ENCODE peak calls at places on chromosomes 4 and X, in six cellular contexts. N is stimulated activated CD8-positive, alpha-beta memory T cell treated with anti-CD3 and anti-CD28 coated beads, Interleukin-12 subunit alpha, Interleukin-12 subunit beta, amount 100 ng/mL, for 1 hour; I is NCI-H748 treated with DMSO at 0.1 percent for 48 hours; W is activated CD4-positive, alpha-beta T cell treated with anti-CD3 and anti-CD28 coated beads, Interleukin-2, amount 10 ng/mL, durations not matched to agents 24 days and 14 days; S is lung microvascular endothelial cell; J is substantia nigra. Q is an unnamed sample.

GRCh38 chrX:40473460-40474204 is 107.1 kb upstream of the ATP6AP2 start:
- DNase-seq in J (no peak), I (no peak), S (no peak), N (no peak), W (no peak), Q (no peak)

GRCh38 chr4:73311428-73311827 is 52.8 kb upstream of the ANKRD17 start:
- DNase-seq in N (no peak), S (peak), I (no peak), W (no peak), J (no peak), Q (no peak)

GRCh38 chrX:2507904-2508630 is 7.3 kb upstream of the DHRSX start:
- DNase-seq in I (no peak), S (no peak), J (no peak), N (no peak), W (no peak), Q (no peak)

GRCh38 chr4:169621754-169622481 is 1.5 kb downstream of the CLCN3 start:
- DNase-seq in W (peak), J (no peak), S (peak), N (no peak), I (peak), Q (no peak)

GRCh38 chr4:89344571-89344970 is 37.0 kb upstream of the GPRIN3 start:
- DNase-seq in W (no peak), S (no peak), I (no peak), N (no peak), J (no peak), Q (no peak)

GRCh38 chr4:94508841-94509240 is 57.1 kb downstream of the PDLIM5 start:
- DNase-seq in N (no peak), W (no peak), S (no peak), I (no peak), J (no peak), Q (no peak)

GRCh38 chr4:174595141-174595929 is 73.0 kb upstream of the HPGD start:
- DNase-seq in S (no peak), N (no peak), J (no peak), I (no peak), W (no peak), Q (no peak)

GRCh38 chr4:139761461-139761860 is 95.8 kb downstream of the MGST2 start:
- DNase-seq in W (no peak), J (no peak), N (no peak), I (no peak), S (peak), Q (no peak)

GRCh38 chr4:113394730-113395530 is 345.5 kb downstream of the ANK2 start:
- DNase-seq in J (peak), S (peak), N (peak), I (peak), W (peak), Q (peak)

GRCh38 chr4:42600578-42600977 is 56.3 kb downstream of the ATP8A1 start:
- DNase-seq in J (no peak), S (no peak), W (no peak), N (no peak), I (no peak), Q (no peak)

GRCh38 chrX:45774961-45775360 is 574.3 kb upstream of the DIPK2B start:
- DNase-seq in S (no peak), J (no peak), W (no peak), I (no peak), N (no peak), Q (no peak)

GRCh38 chr4:152784490-152785195 is 4.9 kb downstream of the ARFIP1 start:
- DNase-seq in J (no peak), I (no peak), N (no peak), W (no peak), S (peak), Q (no peak)

GRCh38 chr4:10977534-10977933 is 293.0 kb upstream of the CLNK start:
- DNase-seq in S (no peak), N (no peak), J (no peak), W (no peak), I (no peak), Q (no peak)

GRCh38 chr4:107497054-107497453 is 223.0 kb downstream of the PAPSS1 start:
- DNase-seq in N (no peak), W (no peak), I (no peak), J (no peak), S (no peak), Q (no peak)

GRCh38 chrX:73863852-73864251 is 300.9 kb downstream of the CHIC1 start:
- DNase-seq in J (no peak), N (no peak), W (no peak), I (no peak), S (no peak), Q (no peak)

GRCh38 chr4:7195546-7196282 is 3.4 kb downstream of the SORCS2 start:
- DNase-seq in W (no peak), I (no peak), J (no peak), S (no peak), N (no peak), Q (no peak)

GRCh38 chrX:141811438-141811837 is 26.7 kb upstream of the MAGEC3 start:
- DNase-seq in J (no peak), S (no peak), N (no peak), W (no peak), I (no peak), Q (no peak)

GRCh38 chr4:151329217-151330007 is 4.0 kb upstream of the SH3D19 start:
- DNase-seq in N (no peak), S (no peak), I (no peak), J (no peak), W (no peak), Q (no peak)